ENCODE peak calls at places on chromosome 5, in nine cellular contexts. F is adrenal gland; H is iPS DF 6.9; N is pancreas; J is thyroid gland; Q is CD4-positive, CD25-positive, alpha-beta regulatory T cell; G is NT2/D1; D is hepatocyte; O is body of pancreas. P is an unnamed sample.

GRCh38 chr5:8905021-8905420 is 640.9 kb downstream of the SEMA5A start:
- DNase-seq in F (no peak), H (no peak), N (no peak), J (peak), Q (no peak), G (no peak), D (peak), O (no peak), P (peak)

GRCh38 chr5:154923441-154924430 is 14.3 kb downstream of the GEMIN5 start:
- DNase-seq in F (no peak), H (no peak), N (no peak), J (no peak), Q (no peak), G (no peak), D (no peak), O (no peak), P (no peak)

GRCh38 chr5:57816108-57816507 is 333.5 kb upstream of the ACTBL2 start:
- DNase-seq in F (peak), H (peak), N (no peak), J (no peak), Q (no peak), G (peak), D (no peak), O (no peak), P (no peak)

GRCh38 chr5:33441241-33441844 is 578 bp downstream of the TARS1 start:
- DNase-seq in F (no peak), H (no peak), N (no peak), J (peak), Q (peak), G (no peak), D (peak), O (peak), P (no peak)

GRCh38 chr5:115439042-115439441 is 105.5 kb downstream of the FEM1C start:
- DNase-seq in F (no peak), H (no peak), N (no peak), J (no peak), Q (no peak), G (no peak), D (no peak), O (no peak), P (no peak)

GRCh38 chr5:528625-529511 is 4.6 kb upstream of the SLC9A3 start:
- DNase-seq in F (no peak), H (no peak), N (no peak), J (no peak), Q (peak), G (no peak), D (no peak), O (no peak), P (no peak)

GRCh38 chr5:134406390-134406789 is 5.3 kb downstream of the CDKN2AIPNL start:
- DNase-seq in F (no peak), H (no peak), N (no peak), J (no peak), Q (no peak), G (no peak), D (no peak), O (no peak), P (no peak)

GRCh38 chr5:30279237-30279636 is 914.2 kb upstream of the CDH6 start:
- DNase-seq in F (no peak), H (peak), N (no peak), J (no peak), Q (no peak), G (peak), D (no peak), O (no peak), P (no peak)

GRCh38 chr5:134247825-134248224 is 22.0 kb upstream of the PPP2CA start:
- DNase-seq in F (no peak), H (no peak), N (no peak), J (no peak), Q (no peak), G (no peak), D (no peak), O (no peak), P (no peak)

GRCh38 chr5:168683247-168683926 is 104.2 kb upstream of the PANK3 start:
- DNase-seq in F (no peak), H (no peak), N (no peak), J (no peak), Q (peak), G (no peak), D (no peak), O (no peak), P (no peak)

GRCh38 chr5:112119527-112119926 is 299.6 kb downstream of the EPB41L4A start:
- DNase-seq in F (no peak), H (no peak), N (no peak), J (no peak), Q (no peak), G (no peak), D (no peak), O (no peak), P (no peak)

GRCh38 chr5:130141689-130142320 is 237.5 kb downstream of the CHSY3 start:
- DNase-seq in F (no peak), H (peak), N (no peak), J (peak), Q (peak), G (peak), D (peak), O (no peak), P (peak)

GRCh38 chr5:137361275-137361674 is 137.9 kb downstream of the SPOCK1 start:
- DNase-seq in F (no peak), H (no peak), N (no peak), J (no peak), Q (no peak), G (no peak), D (no peak), O (no peak), P (no peak)

GRCh38 chr5:154577449-154577848 is 99.4 kb upstream of the HAND1 start:
- DNase-seq in F (no peak), H (no peak), N (no peak), J (no peak), Q (no peak), G (no peak), D (no peak), O (no peak), P (no peak)

GRCh38 chr5:127961006-127961763 is 122.4 kb upstream of the SLC12A2 start:
- DNase-seq in F (no peak), H (no peak), N (no peak), J (no peak), Q (no peak), G (no peak), D (no peak), O (no peak), P (no peak)

GRCh38 chr5:36458746-36459145 is 147.7 kb upstream of the SLC1A3 start:
- DNase-seq in F (no peak), H (no peak), N (no peak), J (no peak), Q (no peak), G (no peak), D (no peak), O (no peak), P (no peak)

GRCh38 chr5:81787843-81788242 is 36.9 kb upstream of the SSBP2 start:
- DNase-seq in F (peak), H (peak), N (no peak), J (peak), Q (no peak), G (peak), D (peak), O (peak), P (peak)

GRCh38 chr5:123448743-123449142 is 25.5 kb upstream of the CEP120 start:
- DNase-seq in F (no peak), H (no peak), N (no peak), J (no peak), Q (no peak), G (no peak), D (no peak), O (no peak), P (no peak)

GRCh38 chr5:851553-851952 is 767 bp upstream of the ZDHHC11 start:
- DNase-seq in F (peak), H (no peak), N (no peak), J (no peak), Q (no peak), G (no peak), D (no peak), O (no peak), P (peak)

GRCh38 chr5:131787736-131788135 is 9.1 kb downstream of the FNIP1 start:
- DNase-seq in F (no peak), H (no peak), N (no peak), J (no peak), Q (no peak), G (no peak), D (no peak), O (no peak), P (no peak)

GRCh38 chr5:29077451-29077850 is 2039.1 kb upstream of the CDH9 start:
- DNase-seq in F (no peak), H (no peak), N (no peak), J (no peak), Q (no peak), G (no peak), D (no peak), O (no peak), P (no peak)

GRCh38 chr5:91490340-91490739 is 107.2 kb upstream of the ARRDC3 start:
- DNase-seq in F (no peak), H (no peak), N (no peak), J (no peak), Q (no peak), G (no peak), D (no peak), O (no peak), P (no peak)

GRCh38 chr5:56094579-56095361 is 100.0 kb upstream of the IL6ST start:
- DNase-seq in F (no peak), H (no peak), N (no peak), J (no peak), Q (peak), G (no peak), D (no peak), O (no peak), P (no peak)

GRCh38 chr5:24225051-24225450 is 419.7 kb downstream of the CDH10 start:
- DNase-seq in F (no peak), H (no peak), N (no peak), J (no peak), Q (no peak), G (no peak), D (no peak), O (no peak), P (no peak)

GRCh38 chr5:9545959-9546851 is at the start of gene SEMA5A:
- DNase-seq in F (peak), H (peak), N (peak), J (peak), Q (no peak), G (no peak), D (peak), O (peak), P (peak)

GRCh38 chr5:90161399-90161798 is 248.2 kb downstream of the CETN3 start:
- DNase-seq in F (peak), H (peak), N (peak), J (peak), Q (no peak), G (no peak), D (peak), O (peak), P (peak)

GRCh38 chr5:141843156-141843927 is 34.9 kb downstream of the PCDH1 start:
- DNase-seq in F (no peak), H (no peak), N (no peak), J (peak), Q (no peak), G (no peak), D (no peak), O (peak), P (no peak)

GRCh38 chr5:101424530-101425175 is 521.6 kb upstream of the ST8SIA4 start:
- DNase-seq in F (peak), H (no peak), N (no peak), J (peak), Q (no peak), G (no peak), D (no peak), O (no peak), P (no peak)

GRCh38 chr5:115309751-115310370 is 13.4 kb upstream of the CCDC112 start:
- DNase-seq in F (no peak), H (no peak), N (no peak), J (no peak), Q (peak), G (no peak), D (peak), O (no peak), P (no peak)

GRCh38 chr5:67636091-67636490 is 439.5 kb upstream of the CD180 start:
- DNase-seq in F (no peak), H (no peak), N (no peak), J (peak), Q (no peak), G (no peak), D (no peak), O (peak), P (peak)

GRCh38 chr5:170753311-170753710 is 30.2 kb upstream of the GABRP start:
- DNase-seq in F (no peak), H (no peak), N (no peak), J (no peak), Q (no peak), G (no peak), D (no peak), O (no peak), P (no peak)

DNA sequence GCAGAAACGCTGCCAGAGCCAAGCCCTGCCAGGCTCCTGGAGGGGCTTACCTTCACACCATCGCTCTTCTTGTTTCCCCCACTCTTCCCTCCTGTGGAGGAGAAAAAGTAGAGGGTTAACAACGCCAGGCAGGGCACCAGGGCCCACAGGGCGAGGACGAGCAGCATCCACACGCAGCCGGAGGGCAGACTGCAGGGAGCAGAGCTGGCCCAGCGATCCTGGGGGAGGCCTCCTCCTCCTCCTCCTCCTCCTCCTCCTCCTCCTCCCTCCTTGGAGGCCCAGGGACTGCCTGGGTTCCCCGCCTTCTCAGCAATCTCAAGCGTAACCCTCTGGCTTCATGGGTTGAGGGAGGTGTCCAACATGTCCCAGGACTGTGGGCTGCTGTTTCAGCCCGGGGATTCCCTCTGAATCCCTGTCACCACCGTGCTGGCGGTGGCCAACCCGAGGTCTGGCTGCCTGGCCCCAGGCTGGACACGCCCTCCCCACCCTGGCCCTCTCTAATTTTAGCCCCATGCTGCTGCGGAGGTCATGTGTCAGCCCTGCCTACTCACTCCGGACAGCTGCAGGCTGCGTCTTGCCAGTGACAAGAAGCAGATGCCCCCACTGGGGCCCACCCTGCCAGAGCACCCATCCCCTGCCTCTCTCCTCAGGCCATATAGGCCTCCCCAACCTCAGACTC is 44.3 kb downstream of the CAMK2A start:
- DNase-seq in F (no peak), H (no peak), N (no peak), J (no peak), Q (no peak), G (no peak), D (peak), O (peak), P (peak)
- H3K4me3 ChIP-seq in F (no peak), H (no peak), N (no peak), J (no peak), Q (no peak), G (no peak), D (no peak), O (no peak), P (peak)

DNA sequence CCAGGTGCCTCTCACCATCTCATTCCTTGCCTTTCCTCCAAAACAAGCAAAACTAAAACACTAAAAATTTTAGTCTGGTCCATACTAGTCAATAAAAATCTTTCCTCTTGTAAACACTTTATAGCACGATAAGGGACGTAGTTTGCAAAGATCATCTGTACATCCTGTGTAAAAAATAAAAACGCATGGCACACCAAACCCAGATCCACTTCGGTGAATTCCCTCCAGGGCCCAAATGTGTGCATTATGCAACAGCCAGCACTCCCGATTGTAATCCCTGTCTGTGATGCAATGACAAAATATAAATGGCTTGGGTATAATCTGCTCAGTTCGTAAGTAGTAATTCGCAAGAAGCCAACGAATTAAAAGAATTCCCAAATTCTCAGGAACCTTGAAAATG is 1.4 kb downstream of the FAM169A start:
- DNase-seq in F (no peak), H (no peak), N (no peak), J (no peak), Q (no peak), G (no peak), D (peak), O (no peak), P (no peak)
- H3K4me3 ChIP-seq in F (no peak), H (peak), N (no peak), J (peak), Q (peak), G (peak), D (peak), O (no peak), P (peak)

GRCh38 chr5:78974011-78974410 is 11.1 kb downstream of the ARSB start:
- DNase-seq in F (no peak), H (no peak), N (no peak), J (no peak), Q (no peak), G (no peak), D (no peak), O (no peak), P (no peak)

GRCh38 chr5:78968781-78969180 is 16.3 kb downstream of the ARSB start:
- DNase-seq in F (no peak), H (no peak), N (no peak), J (no peak), Q (no peak), G (no peak), D (no peak), O (no peak), P (no peak)

GRCh38 chr5:78971998-78972397 is 13.1 kb downstream of the ARSB start:
- DNase-seq in F (no peak), H (no peak), N (no peak), J (no peak), Q (no peak), G (no peak), D (no peak), O (no peak), P (no peak)

GRCh38 chr5:78975035-78975434 is 10.1 kb downstream of the ARSB start:
- DNase-seq in F (no peak), H (no peak), N (no peak), J (no peak), Q (no peak), G (no peak), D (no peak), O (no peak), P (no peak)

GRCh38 chr5:78972654-78973428 is 12.3 kb downstream of the ARSB start:
- DNase-seq in F (no peak), H (no peak), N (peak), J (peak), Q (no peak), G (no peak), D (peak), O (peak), P (peak)
- H3K4me3 ChIP-seq in F (no peak), H (no peak), N (no peak), J (no peak), Q (no peak), G (no peak), D (no peak), O (no peak), P (no peak)

DNA sequence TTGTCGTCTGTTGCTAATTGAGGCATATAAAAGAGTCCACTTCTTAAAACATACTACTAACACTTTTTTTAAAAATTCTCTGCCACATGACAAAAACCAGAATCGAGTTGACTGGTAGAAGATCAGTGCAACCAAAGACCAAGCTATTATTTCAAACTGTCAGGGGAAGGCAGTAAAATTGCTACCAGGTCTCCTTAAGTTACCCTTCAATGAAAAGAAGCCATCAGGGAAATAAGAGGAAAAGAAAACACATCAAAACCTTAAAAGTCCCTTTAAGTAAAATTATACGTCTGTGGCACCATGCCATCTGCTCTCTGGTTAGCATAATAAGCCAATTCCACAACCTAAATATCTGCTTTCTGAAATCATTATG is 9.6 kb downstream of the ZNF608 start:
- DNase-seq in F (no peak), H (no peak), N (no peak), J (no peak), Q (no peak), G (no peak), D (no peak), O (no peak), P (no peak)
- H3K4me3 ChIP-seq in F (no peak), H (no peak), N (no peak), J (no peak), Q (no peak), G (no peak), D (no peak), O (no peak), P (no peak)

DNA sequence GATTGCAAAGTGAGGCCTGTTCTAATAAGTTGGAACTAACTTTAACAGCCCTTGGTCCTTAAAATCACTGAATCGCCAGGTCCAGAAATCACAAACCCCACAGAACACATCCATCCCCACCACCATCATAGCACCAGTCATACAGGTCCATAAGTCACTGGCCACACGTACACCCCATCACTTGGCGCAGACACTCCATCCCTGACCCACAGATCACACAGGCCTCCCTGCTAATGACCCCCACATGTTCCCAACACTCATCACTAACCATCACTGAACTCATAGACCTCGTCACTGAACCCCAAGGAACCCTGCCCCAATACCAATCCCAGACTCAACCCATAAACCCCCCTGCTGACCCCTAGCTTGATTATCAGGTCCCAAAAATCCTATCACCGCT is 41.2 kb upstream of the ZNF300 start:
- DNase-seq in F (no peak), H (no peak), N (no peak), J (peak), Q (no peak), G (no peak), D (no peak), O (no peak), P (no peak)
- H3K4me3 ChIP-seq in F (no peak), H (no peak), N (peak), J (peak), Q (no peak), G (no peak), D (no peak), O (peak), P (peak)